ENCODE peak calls at places on chromosomes 11 and 22, in five cellular contexts. B, Q, Y, Z and U are unnamed samples.

GRCh38 chr11:66268953-66269906 is 791 bp downstream of the RAB1B start:
- DNase-seq in B (no peak), Q (no peak), Y (peak), Z (peak), U (peak)

GRCh38 chr11:117457031-117457785 is 129.6 kb downstream of the CEP164 start:
- DNase-seq in B (no peak), Q (no peak), Y (no peak), Z (no peak), U (no peak)

GRCh38 chr22:31526275-31526674 is 29.9 kb downstream of the SFI1 start:
- DNase-seq in B (peak), Q (no peak), Y (no peak), Z (no peak), U (no peak)

GRCh38 chr11:96228472-96228871 is 114.5 kb downstream of the MAML2 start:
- DNase-seq in B (no peak), Q (no peak), Y (peak), Z (no peak), U (no peak)

GRCh38 chr11:66969584-66970205 is 5.4 kb upstream of the C11orf86 start:
- DNase-seq in B (no peak), Q (no peak), Y (no peak), Z (no peak), U (no peak)

GRCh38 chr11:2762031-2762380 is 62.2 kb upstream of the KCNQ1OT1 start:
- DNase-seq in B (no peak), Q (no peak), Y (no peak), Z (no peak), U (no peak)

GRCh38 chr22:35894937-35895708 is 133.5 kb downstream of the RBFOX2 start:
- DNase-seq in B (no peak), Q (no peak), Y (peak), Z (peak), U (no peak)

GRCh38 chr11:77054018-77054417 is 12.8 kb upstream of the CAPN5 start:
- DNase-seq in B (no peak), Q (no peak), Y (no peak), Z (no peak), U (no peak)

GRCh38 chr11:134120143-134120850 is 51.4 kb downstream of the JAM3 start:
- DNase-seq in B (no peak), Q (no peak), Y (no peak), Z (no peak), U (no peak)

GRCh38 chr22:21735198-21736083 is at the start of gene YPEL1:
- DNase-seq in B (peak), Q (peak), Y (peak), Z (peak), U (peak)